ENCODE peak calls at places on chromosomes 5 and 9, in four cellular contexts. N, X, S and Q are unnamed samples.

GRCh38 chr5:125045647-125046046 is 299.2 kb upstream of the ZNF608 start:
- DNase-seq in X (no peak), S (no peak), N (peak; percentile 81), Q (no peak)

GRCh38 chr5:156479864-156480263 is 152.9 kb downstream of the SGCD start:
- DNase-seq in S (peak; percentile 27), N (no peak), X (peak; percentile 53), Q (no peak)

GRCh38 chr5:67426961-67427630 is 230.5 kb upstream of the CD180 start:
- DNase-seq in S (no peak), X (no peak), N (peak; percentile 10), Q (no peak)

GRCh38 chr9:110180386-110180712 is 27.6 kb downstream of the C9orf152 start:
- DNase-seq in S (no peak), X (no peak), N (no peak), Q (no peak)

GRCh38 chr9:115032300-115032699 is 85.7 kb downstream of the TNC start:
- DNase-seq in X (no peak), S (no peak), N (no peak), Q (no peak)

GRCh38 chr9:133708770-133709611 is 29.2 kb downstream of the SARDH start:
- DNase-seq in S (no peak), X (no peak), N (no peak), Q (no peak)

GRCh38 chr5:3384531-3384930 is 211.1 kb upstream of the IRX1 start:
- DNase-seq in X (no peak), N (no peak), S (no peak), Q (no peak)

GRCh38 chr9:90515550-90515949 is 127.1 kb downstream of the DIRAS2 start:
- DNase-seq in S (no peak), N (no peak), X (no peak), Q (no peak)

GRCh38 chr9:35656340-35656739 is 1.5 kb downstream of the RMRP start:
- DNase-seq in N (no peak), X (no peak), S (no peak), Q (no peak)

GRCh38 chr5:132260714-132261615 is 3.5 kb downstream of the PDLIM4 start:
- DNase-seq in S (peak; percentile 37), X (peak; percentile 59), N (peak; percentile 80), Q (peak; percentile 81)

GRCh38 chr9:93898026-93898425 is 57.1 kb downstream of the BARX1 start:
- DNase-seq in X (no peak), S (no peak), N (no peak), Q (no peak)

GRCh38 chr5:19608434-19608833 is 379.6 kb downstream of the CDH18 start:
- DNase-seq in X (no peak), S (no peak), N (peak; percentile 58), Q (no peak)

GRCh38 chr9:93133641-93134017 is 422 bp downstream of the NINJ1 start:
- DNase-seq in X (peak; percentile 82), N (peak; percentile 42), S (peak; percentile 81), Q (peak; percentile 45)

GRCh38 chr5:134427540-134428041 is 15.9 kb upstream of the CDKN2AIPNL start:
- DNase-seq in N (no peak), X (no peak), S (no peak), Q (no peak)

GRCh38 chr5:179914032-179914755 is 6.5 kb upstream of the TBC1D9B start:
- DNase-seq in S (peak; percentile 68), N (peak; percentile 91), X (no peak), Q (peak; percentile 43)

GRCh38 chr5:19739691-19740090 is 248.3 kb downstream of the CDH18 start:
- DNase-seq in N (peak; percentile 25), S (no peak), X (no peak), Q (no peak)

GRCh38 chr5:65014769-65015168 is 246.0 kb downstream of the CWC27 start:
- DNase-seq in S (no peak), N (no peak), X (no peak), Q (no peak)

GRCh38 chr9:79984429-79985067 is 412.8 kb downstream of the TLE4 start:
- DNase-seq in N (no peak), X (no peak), S (no peak), Q (peak; percentile 10)

GRCh38 chr5:55575815-55576583 is 41.2 kb upstream of the PLPP1 start:
- DNase-seq in S (no peak), N (no peak), X (no peak), Q (no peak)

GRCh38 chr5:55187370-55187769 is 14.4 kb upstream of the CDC20B start:
- DNase-seq in N (peak; percentile 44), S (no peak), X (no peak), Q (peak; percentile 11)

GRCh38 chr5:149543361-149544198 is 7.7 kb downstream of the CSNK1A1 start:
- DNase-seq in N (no peak), S (no peak), X (no peak), Q (no peak)

GRCh38 chr9:134961331-134962064 is 43.8 kb upstream of the FCN1 start:
- DNase-seq in N (no peak), S (no peak), X (no peak), Q (no peak)

GRCh38 chr9:114224247-114224610 is 68.9 kb downstream of the COL27A1 start:
- DNase-seq in S (no peak), X (no peak), N (peak; percentile 91), Q (no peak)

GRCh38 chr9:115289757-115290208 is 171.8 kb upstream of the TNC start:
- DNase-seq in X (no peak), N (no peak), S (no peak), Q (no peak)

GRCh38 chr9:131048332-131048731 is 39.4 kb downstream of the LAMC3 start:
- DNase-seq in X (no peak), S (no peak), N (no peak), Q (no peak)

GRCh38 chr9:123561055-123561454 is 205.1 kb downstream of the CRB2 start:
- DNase-seq in N (no peak), X (no peak), S (no peak), Q (no peak)

GRCh38 chr9:127131871-127132270 is 9.4 kb upstream of the ANGPTL2 start:
- DNase-seq in X (no peak), S (no peak), N (peak; percentile 55), Q (no peak)

GRCh38 chr5:151612689-151613427 is 21.7 kb upstream of the FAT2 start:
- DNase-seq in N (peak; percentile 83), S (no peak), X (peak; percentile 30), Q (peak; percentile 30)

GRCh38 chr9:88681434-88681833 is 146.5 kb downstream of the NXNL2 start:
- DNase-seq in S (no peak), X (no peak), N (no peak), Q (no peak)

GRCh38 chr9:115115117-115115880 is 2.7 kb downstream of the TNC start:
- DNase-seq in X (no peak), N (peak; percentile 42), S (no peak), Q (no peak)

GRCh38 chr9:137313956-137314560 is 12.0 kb upstream of the NRARP start:
- DNase-seq in N (no peak), X (no peak), S (no peak), Q (no peak)

GRCh38 chr9:131627846-131628820 is 82.8 kb downstream of the PRRT1B start:
- DNase-seq in X (peak; percentile 83), N (no peak), S (peak; percentile 95), Q (no peak)

DNA sequence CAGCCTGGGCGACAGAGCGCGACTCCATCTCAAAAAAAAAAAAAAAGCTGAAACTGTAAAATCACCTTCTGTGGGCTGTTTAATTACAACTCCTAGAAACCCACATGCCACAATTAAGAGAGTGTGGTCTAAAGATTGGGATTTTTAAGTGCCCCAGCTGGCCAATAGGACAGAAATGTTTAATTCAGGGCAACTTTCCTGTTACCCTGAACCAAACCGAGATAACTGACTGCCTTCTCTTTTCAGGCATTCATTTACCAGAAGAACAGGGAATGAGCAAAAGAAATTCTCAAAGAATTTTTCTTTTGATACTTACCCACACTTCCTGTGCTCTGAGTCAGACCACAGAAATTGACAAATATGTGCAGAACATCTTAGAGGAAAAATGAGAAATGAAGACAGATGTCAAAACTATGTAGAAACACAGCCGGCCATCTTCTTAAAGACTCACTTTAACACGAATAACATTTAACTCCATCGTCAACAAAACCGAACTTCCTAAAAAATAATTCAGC is 221.3 kb upstream of the DAPK1 start:
- DNase-seq in X (no peak), N (no peak), S (no peak), Q (no peak)
- TF ChIP-seq CTCF in X (no peak), N (no peak), S (no peak), Q (no peak)

GRCh38 chr5:84303315-84303714 is 81.4 kb downstream of the EDIL3 start:
- DNase-seq in S (no peak), X (no peak), N (peak; percentile 75), Q (no peak)

GRCh38 chr5:84304591-84304990 is 80.1 kb downstream of the EDIL3 start:
- DNase-seq in X (no peak), N (no peak), S (no peak), Q (no peak)

GRCh38 chr5:84292788-84293653 is 91.7 kb downstream of the EDIL3 start:
- DNase-seq in S (no peak), N (no peak), X (no peak), Q (no peak)

GRCh38 chr5:84301535-84301934 is 83.1 kb downstream of the EDIL3 start:
- DNase-seq in X (no peak), N (peak; percentile 77), S (no peak), Q (no peak)

DNA sequence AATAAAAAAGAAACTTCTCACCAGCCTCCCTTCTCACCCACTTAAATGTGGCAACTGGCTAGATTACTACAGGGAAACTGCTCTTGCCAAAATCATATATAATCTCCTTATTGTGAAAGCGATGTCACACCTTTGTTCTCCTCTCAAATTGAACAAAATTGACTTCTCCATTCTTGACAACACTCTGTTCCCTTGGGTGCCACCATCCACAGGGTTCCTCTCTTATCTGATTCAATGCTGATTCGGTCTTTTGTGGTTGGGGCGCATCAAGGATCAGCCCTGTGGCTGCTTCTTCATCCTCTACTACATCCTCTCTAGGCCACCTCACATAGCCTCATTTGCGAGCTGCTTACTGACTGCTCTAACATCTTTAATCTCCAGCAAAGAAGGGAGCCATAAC is 86.1 kb downstream of the EDIL3 start:
- DNase-seq in S (no peak), N (no peak), X (no peak), Q (no peak)
- TF ChIP-seq CTCF in S (no peak), N (no peak), X (no peak), Q (no peak)

GRCh38 chr9:32571969-32572899 is 725 bp downstream of the NDUFB6 start:
- DNase-seq in N (peak; percentile 70), S (peak; percentile 80), X (peak; percentile 46), Q (peak; percentile 57)
- TF ChIP-seq CTCF in N (peak; percentile 77), S (peak; percentile 67), X (peak; percentile 61), Q (no peak)

DNA sequence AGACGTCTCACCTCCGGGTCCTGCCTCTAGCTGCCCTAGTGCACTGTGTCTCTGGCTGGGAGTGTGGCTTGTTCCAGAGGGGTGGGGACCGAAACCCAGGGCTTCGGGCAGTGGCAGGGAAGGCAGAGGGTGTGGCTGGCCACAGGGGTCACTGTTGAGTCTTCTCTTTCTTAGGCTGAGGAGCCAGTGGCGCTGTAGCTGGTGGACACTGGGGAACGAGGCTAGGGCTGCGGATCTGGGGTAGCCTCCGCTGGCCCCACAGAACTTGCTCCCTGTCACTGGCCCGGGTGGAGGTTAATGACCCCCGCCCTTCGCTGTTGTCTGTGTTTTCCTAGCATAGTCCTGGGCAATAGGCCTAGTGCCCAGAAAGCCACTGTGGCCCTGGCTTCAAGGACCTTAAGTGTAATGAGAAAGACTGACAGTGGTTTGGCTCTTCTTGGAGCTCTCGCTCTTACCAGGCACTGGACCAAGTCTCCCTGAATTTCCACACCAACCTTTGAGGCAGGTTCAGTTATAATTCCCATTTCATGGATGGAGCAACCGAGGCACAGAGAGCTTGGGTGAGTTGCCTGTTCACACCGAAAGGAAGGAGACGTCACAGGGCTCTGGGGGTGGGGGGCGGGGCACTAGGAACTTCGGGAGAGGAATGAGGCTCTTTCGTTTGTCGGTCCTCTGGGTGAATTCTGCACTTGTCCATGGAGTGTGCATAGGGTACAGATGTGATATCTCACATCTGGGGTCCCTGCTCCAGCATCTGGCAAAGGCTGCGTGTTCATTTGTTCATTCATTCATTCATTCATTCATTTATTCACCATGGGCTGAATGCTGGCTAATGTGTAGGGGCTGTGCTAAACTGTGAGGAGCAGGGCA is 4.8 kb upstream of the IER5L start:
- DNase-seq in X (peak; percentile 41), S (peak; percentile 71), N (peak; percentile 6), Q (peak; percentile 63)
- TF ChIP-seq CTCF in X (peak; percentile 32), S (peak; percentile 44), N (peak; percentile 37), Q (peak; percentile 14)